ENCODE peak calls at places on chromosomes 4 and X, in five cellular contexts. Z, Y, O, X and E are unnamed samples.

GRCh38 chr4:153022233-153022632 is 86.1 kb downstream of the FHDC1 start:
- DNase-seq in Z (no peak), Y (no peak), O (no peak), X (no peak), E (no peak)

GRCh38 chrX:44036336-44036735 is 63.1 kb upstream of the NDP start:
- DNase-seq in Z (no peak), Y (no peak), O (no peak), X (no peak), E (no peak)

GRCh38 chr4:136526517-136526916 is 1005.8 kb downstream of the PCDH18 start:
- DNase-seq in Z (no peak), Y (no peak), O (no peak), X (no peak), E (no peak)

GRCh38 chrX:153643431-153644351 is 3.3 kb upstream of the DUSP9 start:
- DNase-seq in Z (no peak), Y (no peak), O (peak), X (no peak), E (peak)

GRCh38 chrX:46912673-46913491 is 661 bp downstream of the JADE3 start:
- DNase-seq in Z (peak), Y (no peak), O (peak), X (no peak), E (peak)

GRCh38 chr4:84379881-84380618 is 119.0 kb downstream of the NKX6-1 start:
- DNase-seq in Z (no peak), Y (no peak), O (no peak), X (no peak), E (no peak)

GRCh38 chr4:9875516-9875915 is 94.1 kb downstream of the DRD5 start:
- DNase-seq in Z (no peak), Y (no peak), O (no peak), X (no peak), E (no peak)

GRCh38 chr4:183469936-183470335 is 25.5 kb downstream of the CDKN2AIP start:
- DNase-seq in Z (no peak), Y (no peak), O (peak), X (no peak), E (no peak)

GRCh38 chr4:90025248-90025647 is 101.9 kb upstream of the CCSER1 start:
- DNase-seq in Z (no peak), Y (no peak), O (peak), X (no peak), E (no peak)

GRCh38 chr4:130359537-130359936 is 1263.6 kb downstream of the C4orf33 start:
- DNase-seq in Z (no peak), Y (no peak), O (no peak), X (peak), E (peak)

GRCh38 chr4:67762091-67762490 is 7.9 kb upstream of the GNRHR start:
- DNase-seq in Z (no peak), Y (no peak), O (no peak), X (no peak), E (no peak)

GRCh38 chr4:48686369-48686768 is 93.7 kb downstream of the FRYL start:
- DNase-seq in Z (no peak), Y (no peak), O (no peak), X (no peak), E (peak)

GRCh38 chrX:130467936-130468335 is 66.1 kb downstream of the RBMX2 start:
- DNase-seq in Z (no peak), Y (no peak), O (no peak), X (no peak), E (no peak)

GRCh38 chrX:42237956-42238355 is 314.6 kb upstream of the CASK start:
- DNase-seq in Z (no peak), Y (no peak), O (no peak), X (no peak), E (no peak)

GRCh38 chr4:128811571-128812359 is 2.3 kb downstream of the JADE1 start:
- DNase-seq in Z (peak), Y (peak), O (peak), X (peak), E (peak)

GRCh38 chr4:85474818-85475630 is at the start of gene ARHGAP24:
- DNase-seq in Z (peak), Y (peak), O (peak), X (peak), E (peak)

GRCh38 chrX:19174401-19175025 is 52.2 kb upstream of the ADGRG2 start:
- DNase-seq in Z (no peak), Y (no peak), O (peak), X (peak), E (no peak)

GRCh38 chrX:109270580-109271484 is 211.1 kb downstream of the GUCY2F start:
- DNase-seq in Z (peak), Y (no peak), O (peak), X (no peak), E (no peak)